ENCODE peak calls at places on chromosomes 1 and 21, in seven cellular contexts. M is trophoblast cell, N is mesendoderm, F is IMR-90, I is neuronal stem cell, G is H9, E is H1. H is an unnamed sample.

GRCh38 chr1:24199291-24199900 is 12.3 kb upstream of the IFNLR1 start:
- DNase-seq in I (peak; percentile 69), E (no peak), M (peak; percentile 37), F (peak; percentile 57), N (peak; percentile 82), G (peak; percentile 75), H (peak; percentile 70)

GRCh38 chr21:20720623-20721022 is 277.6 kb upstream of the NCAM2 start:
- DNase-seq in N (no peak), E (no peak), F (no peak), M (no peak), G (no peak), I (no peak), H (peak; percentile 1)

GRCh38 chr1:164602142-164602429 is 43.1 kb downstream of the PBX1 start:
- DNase-seq in N (peak; percentile 97), G (peak; percentile 80), M (peak; percentile 62), I (no peak), F (no peak), E (no peak), H (no peak)

GRCh38 chr1:228347181-228347580 is 59.5 kb downstream of the TRIM11 start:
- DNase-seq in N (no peak), F (no peak), E (no peak), M (no peak), G (no peak), I (no peak), H (no peak)

GRCh38 chr1:173669491-173669941 is at the start of gene ANKRD45:
- DNase-seq in F (peak; percentile 4), E (peak; percentile 43), I (peak; percentile 76), N (peak; percentile 93), M (no peak), G (peak; percentile 88), H (peak; percentile 35)

GRCh38 chr1:218507355-218508002 is 162.3 kb downstream of the TGFB2 start:
- DNase-seq in F (no peak), N (no peak), I (no peak), E (no peak), G (no peak), M (no peak), H (no peak)

GRCh38 chr1:192485692-192486436 is 89.7 kb upstream of the RGS1 start:
- DNase-seq in I (no peak), E (no peak), N (no peak), G (no peak), F (peak; percentile 99), M (no peak), H (peak; percentile 96)

GRCh38 chr1:199742547-199742946 is 285.0 kb upstream of the NR5A2 start:
- DNase-seq in N (peak; percentile 39), E (no peak), G (no peak), F (peak; percentile 98), I (no peak), M (peak; percentile 37), H (peak; percentile 91)

GRCh38 chr1:167463856-167464565 is 54.3 kb downstream of the CD247 start:
- DNase-seq in N (no peak), E (no peak), F (no peak), M (no peak), I (no peak), G (no peak), H (no peak)

GRCh38 chr1:46596036-46596435 is 8.0 kb downstream of the MKNK1 start:
- DNase-seq in N (no peak), G (no peak), M (no peak), F (no peak), E (no peak), I (no peak), H (no peak)

GRCh38 chr1:46596846-46597245 is 7.2 kb downstream of the MKNK1 start:
- DNase-seq in M (peak; percentile 55), G (no peak), F (no peak), I (no peak), E (no peak), N (no peak), H (no peak)

GRCh38 chr1:46595127-46595526 is 8.9 kb downstream of the MKNK1 start:
- DNase-seq in F (no peak), E (no peak), G (no peak), I (no peak), M (no peak), N (no peak), H (no peak)

GRCh38 chr1:46592846-46593245 is 11.2 kb downstream of the MKNK1 start:
- DNase-seq in G (no peak), F (no peak), N (no peak), E (no peak), I (no peak), M (no peak), H (no peak)

GRCh38 chr1:46594068-46594467 is 10.0 kb downstream of the MKNK1 start:
- DNase-seq in E (no peak), I (no peak), N (no peak), M (no peak), G (no peak), F (no peak), H (no peak)
- H3K18ac ChIP-seq in E (no peak overlapping the region), I (no peak overlapping the region), N (no peak overlapping the region), M (no peak overlapping the region), G (no peak overlapping the region), F (no peak overlapping the region), H (no peak overlapping the region)

GRCh38 chr21:23789864-23790263 is 1817.4 kb downstream of the MRPL39 start:
- DNase-seq in I (no peak), G (no peak), N (no peak), F (no peak), M (no peak), E (no peak), H (no peak)

DNA sequence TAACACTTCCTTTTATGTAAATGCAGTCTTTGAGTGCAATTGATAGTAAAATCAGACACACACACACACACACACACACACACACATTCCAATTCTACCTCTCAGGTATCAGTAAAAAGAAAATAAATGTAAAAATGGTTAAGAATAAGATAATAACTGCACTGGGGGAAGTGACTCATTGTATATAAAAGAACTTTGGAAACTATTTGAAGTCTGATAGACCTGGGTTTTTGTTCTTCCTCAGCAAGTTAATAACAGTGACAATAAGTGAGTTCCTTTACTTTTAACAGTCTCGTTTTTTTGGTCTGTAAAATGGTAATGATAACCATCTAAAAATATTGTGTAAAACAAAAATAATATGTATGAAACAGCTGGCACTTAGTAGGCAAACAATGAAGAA is 1815.0 kb downstream of the MRPL39 start:
- DNase-seq in M (no peak), I (no peak), E (no peak), N (no peak), G (no peak), F (no peak), H (no peak)
- H3K18ac ChIP-seq in M (no peak overlapping the region), I (no peak overlapping the region), E (no peak overlapping the region), N (no peak overlapping the region), G (no peak overlapping the region), F (no peak overlapping the region), H (no peak overlapping the region)

GRCh38 chr21:42918291-42918690 is 7.1 kb downstream of the ERVH48-1 start:
- DNase-seq in E (no peak), N (no peak), M (no peak), F (no peak), I (no peak), G (no peak), H (no peak)

DNA sequence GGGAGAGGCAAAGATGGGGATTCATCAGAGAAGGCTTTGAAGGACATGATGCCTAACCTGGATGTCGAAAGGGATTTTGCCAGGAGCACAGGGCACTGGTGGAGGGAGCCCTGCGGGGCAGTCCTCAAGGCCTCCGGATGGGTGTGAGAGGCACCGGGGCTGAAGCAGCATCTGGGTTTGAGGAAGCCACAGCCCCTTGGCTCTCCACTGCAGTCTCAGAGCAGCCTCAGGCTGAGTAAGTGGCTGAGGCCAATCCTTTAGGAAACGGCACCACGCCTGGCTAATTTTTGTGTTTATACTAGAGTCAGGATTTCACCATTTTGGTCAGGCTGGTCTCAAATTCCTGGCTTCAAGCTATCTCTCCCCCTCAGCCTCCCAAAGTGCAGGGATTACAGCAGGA is 12.0 kb downstream of the ERVH48-1 start:
- DNase-seq in F (no peak), I (no peak), N (no peak), M (no peak), E (no peak), G (no peak), H (no peak)
- H3K18ac ChIP-seq in F (no peak overlapping the region), I (no peak overlapping the region), N (no peak overlapping the region), M (no peak overlapping the region), E (no peak overlapping the region), G (no peak overlapping the region), H (no peak overlapping the region)

GRCh38 chr1:38779491-38779890 is 80.1 kb downstream of the RRAGC start:
- DNase-seq in G (no peak), F (no peak), E (no peak), M (no peak), N (no peak), I (no peak), H (no peak)

GRCh38 chr1:38783659-38784229 is 75.8 kb downstream of the RRAGC start:
- DNase-seq in N (no peak), I (no peak), E (no peak), G (no peak), F (no peak), M (no peak), H (no peak)

GRCh38 chr1:38784452-38785284 is 74.9 kb downstream of the RRAGC start:
- DNase-seq in I (no peak), G (no peak), F (no peak), M (no peak), N (no peak), E (no peak), H (no peak)

GRCh38 chr1:38780133-38780532 is 79.4 kb downstream of the RRAGC start:
- DNase-seq in E (no peak), M (no peak), N (no peak), F (no peak), G (no peak), I (no peak), H (no peak)

DNA sequence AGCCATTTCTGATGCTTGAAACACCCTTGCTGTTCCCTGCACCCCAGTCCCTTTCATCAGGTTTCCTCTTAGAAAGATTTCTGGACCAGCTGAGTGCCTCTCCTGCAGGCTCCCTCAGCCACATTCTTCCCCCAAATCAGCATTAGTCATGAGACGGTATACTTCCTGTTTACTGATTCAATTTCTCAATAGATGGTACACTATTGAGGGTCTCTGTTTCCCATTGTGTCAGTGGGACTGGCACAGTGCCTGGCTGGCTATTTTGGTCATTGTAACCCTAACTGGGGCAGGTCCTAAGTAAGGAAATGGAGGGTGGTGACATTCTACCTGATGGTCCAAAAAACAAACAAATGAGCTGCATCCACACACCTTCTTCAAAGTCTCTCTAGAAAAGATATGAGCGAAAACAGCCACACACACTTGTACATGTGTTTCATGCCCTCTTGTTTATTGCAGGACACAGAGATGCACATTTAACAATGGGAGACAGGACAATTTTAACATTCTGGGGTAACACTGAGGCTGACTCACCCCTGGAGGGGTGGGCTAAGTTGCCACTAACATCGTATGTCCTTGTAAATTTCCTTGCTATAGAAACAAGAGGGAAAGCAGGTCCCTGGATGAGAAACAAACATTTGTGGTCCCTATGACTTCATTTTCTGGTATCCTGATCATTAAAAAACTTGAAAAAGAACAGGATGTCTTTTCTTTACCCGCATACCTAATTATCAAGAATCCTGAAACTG is 77.5 kb downstream of the RRAGC start:
- DNase-seq in N (no peak), M (no peak), I (no peak), G (no peak), F (no peak), E (no peak), H (peak; percentile 29)
- H3K18ac ChIP-seq in N (no peak overlapping the region), M (no peak overlapping the region), I (no peak overlapping the region), G (no peak overlapping the region), F (no peak overlapping the region), E (no peak overlapping the region), H (peak overlapping the region; percentile 54)

H was measured in mesenchymal stem cell.